ENCODE peak calls at places on chromosome 10, in six cellular contexts. K, V, F, G, P and U are unnamed samples.

GRCh38 chr10:42113158-42113450 is 525.3 kb downstream of the ZNF33B start:
- DNase-seq in K (no peak), V (no peak), F (no peak), G (no peak), P (no peak), U (no peak)

GRCh38 chr10:133100706-133101463 is 13.2 kb downstream of the ADGRA1 start:
- DNase-seq in K (no peak), V (no peak), F (peak; percentile 94), G (peak; percentile 94), P (no peak), U (peak; percentile 89)

GRCh38 chr10:13585943-13586342 is 822 bp upstream of the PRPF18 start:
- DNase-seq in K (no peak), V (no peak), F (no peak), G (no peak), P (no peak), U (no peak)

GRCh38 chr10:43208147-43209063 is 58.5 kb downstream of the RASGEF1A start:
- DNase-seq in K (no peak), V (no peak), F (peak; percentile 41), G (no peak), P (no peak), U (no peak)

GRCh38 chr10:30080161-30080560 is 20.8 kb upstream of the JCAD start:
- DNase-seq in K (peak; percentile 61), V (peak; percentile 28), F (no peak), G (no peak), P (no peak), U (no peak)

GRCh38 chr10:19499291-19499765 is 316.9 kb upstream of the PLXDC2 start:
- DNase-seq in K (no peak), V (no peak), F (no peak), G (no peak), P (no peak), U (no peak)

GRCh38 chr10:30818010-30818660 is 188.6 kb upstream of the LYZL2 start:
- DNase-seq in K (peak; percentile 58), V (peak; percentile 31), F (no peak), G (no peak), P (peak; percentile 46), U (no peak)

GRCh38 chr10:99435986-99436633 is 5.7 kb upstream of the GOT1 start:
- DNase-seq in K (peak; percentile 59), V (peak; percentile 81), F (no peak), G (peak; percentile 42), P (peak; percentile 21), U (peak; percentile 20)

GRCh38 chr10:93917814-93918213 is 24.0 kb downstream of the SLC35G1 start:
- DNase-seq in K (no peak), V (no peak), F (no peak), G (no peak), P (no peak), U (no peak)

GRCh38 chr10:61847087-61847486 is 54.4 kb upstream of the ARID5B start:
- DNase-seq in K (no peak), V (no peak), F (no peak), G (no peak), P (no peak), U (no peak)

GRCh38 chr10:7513455-7513854 is 102.6 kb upstream of the SFMBT2 start:
- DNase-seq in K (no peak), V (no peak), F (no peak), G (no peak), P (no peak), U (no peak)

GRCh38 chr10:69316313-69317059 is 38.2 kb downstream of the HK1 start:
- DNase-seq in K (peak; percentile 46), V (peak; percentile 73), F (no peak), G (peak; percentile 70), P (no peak), U (no peak)

GRCh38 chr10:124697837-124698559 is 46.2 kb downstream of the FAM53B start:
- DNase-seq in K (peak; percentile 51), V (no peak), F (no peak), G (peak; percentile 86), P (peak; percentile 79), U (no peak)

GRCh38 chr10:110462308-110463095 is 35.2 kb upstream of the DUSP5 start:
- DNase-seq in K (no peak), V (no peak), F (no peak), G (no peak), P (no peak), U (no peak)

GRCh38 chr10:46264737-46265368 is 21.9 kb upstream of the ANTXRL start:
- DNase-seq in K (no peak), V (no peak), F (no peak), G (no peak), P (no peak), U (no peak)

GRCh38 chr10:18140149-18140956 is at the start of gene CACNB2:
- DNase-seq in K (peak; percentile 51), V (peak; percentile 34), F (peak; percentile 77), G (peak; percentile 77), P (no peak), U (peak; percentile 52)

GRCh38 chr10:107914450-107915276 is 750.2 kb upstream of the SORCS1 start:
- DNase-seq in K (no peak), V (peak; percentile 0), F (peak; percentile 67), G (peak; percentile 66), P (no peak), U (peak; percentile 48)

GRCh38 chr10:43264987-43265798 is 1.7 kb downstream of the RASGEF1A start:
- DNase-seq in K (no peak), V (no peak), F (no peak), G (no peak), P (no peak), U (no peak)

GRCh38 chr10:88395677-88396076 is 187.4 kb downstream of the RNLS start:
- DNase-seq in K (peak; percentile 17), V (peak; percentile 34), F (no peak), G (peak; percentile 39), P (no peak), U (no peak)

GRCh38 chr10:42969147-42969546 is 107.7 kb upstream of the RET start:
- DNase-seq in K (no peak), V (no peak), F (peak; percentile 31), G (no peak), P (no peak), U (no peak)

GRCh38 chr10:9792181-9792580 is 1225.5 kb upstream of the CELF2 start:
- DNase-seq in K (peak; percentile 37), V (no peak), F (no peak), G (peak; percentile 62), P (no peak), U (no peak)

GRCh38 chr10:9800011-9800410 is 1217.7 kb upstream of the CELF2 start:
- DNase-seq in K (no peak), V (no peak), F (no peak), G (no peak), P (no peak), U (no peak)

DNA sequence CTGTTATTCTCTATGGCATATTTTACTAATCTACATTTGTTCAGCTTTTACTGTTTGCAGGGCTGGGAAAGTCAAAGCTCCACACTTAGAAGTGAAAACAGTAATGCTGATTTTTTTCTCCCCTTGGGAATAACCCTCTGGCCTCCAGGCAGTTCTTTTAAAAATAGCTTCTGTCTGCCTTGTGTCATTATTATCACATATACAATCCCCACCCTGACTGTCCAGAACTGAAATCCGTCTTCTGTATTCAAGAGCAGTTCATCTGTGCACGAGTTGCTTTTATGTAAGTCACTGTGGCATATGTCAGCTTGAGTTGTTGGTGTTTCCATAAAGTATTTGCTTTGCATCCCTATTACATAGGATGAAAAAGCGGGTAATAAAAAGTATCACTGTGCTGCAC is 1221.1 kb upstream of the CELF2 start:
- DNase-seq in K (no peak), V (peak; percentile 5), F (no peak), G (no peak), P (no peak), U (no peak)
- H3K23ac ChIP-seq in K (no peak overlapping the region), V (no peak overlapping the region), F (no peak overlapping the region), G (no peak overlapping the region), P (no peak overlapping the region), U (no peak overlapping the region)

GRCh38 chr10:670038-670437 is 19.4 kb downstream of the DIP2C start:
- DNase-seq in K (no peak), V (no peak), F (peak; percentile 35), G (no peak), P (no peak), U (no peak)
- H3K23ac ChIP-seq in K (peak overlapping the region; percentile 7), V (no peak overlapping the region), F (no peak overlapping the region), G (no peak overlapping the region), P (peak overlapping the region; percentile 31), U (peak overlapping the region; percentile 69)

DNA sequence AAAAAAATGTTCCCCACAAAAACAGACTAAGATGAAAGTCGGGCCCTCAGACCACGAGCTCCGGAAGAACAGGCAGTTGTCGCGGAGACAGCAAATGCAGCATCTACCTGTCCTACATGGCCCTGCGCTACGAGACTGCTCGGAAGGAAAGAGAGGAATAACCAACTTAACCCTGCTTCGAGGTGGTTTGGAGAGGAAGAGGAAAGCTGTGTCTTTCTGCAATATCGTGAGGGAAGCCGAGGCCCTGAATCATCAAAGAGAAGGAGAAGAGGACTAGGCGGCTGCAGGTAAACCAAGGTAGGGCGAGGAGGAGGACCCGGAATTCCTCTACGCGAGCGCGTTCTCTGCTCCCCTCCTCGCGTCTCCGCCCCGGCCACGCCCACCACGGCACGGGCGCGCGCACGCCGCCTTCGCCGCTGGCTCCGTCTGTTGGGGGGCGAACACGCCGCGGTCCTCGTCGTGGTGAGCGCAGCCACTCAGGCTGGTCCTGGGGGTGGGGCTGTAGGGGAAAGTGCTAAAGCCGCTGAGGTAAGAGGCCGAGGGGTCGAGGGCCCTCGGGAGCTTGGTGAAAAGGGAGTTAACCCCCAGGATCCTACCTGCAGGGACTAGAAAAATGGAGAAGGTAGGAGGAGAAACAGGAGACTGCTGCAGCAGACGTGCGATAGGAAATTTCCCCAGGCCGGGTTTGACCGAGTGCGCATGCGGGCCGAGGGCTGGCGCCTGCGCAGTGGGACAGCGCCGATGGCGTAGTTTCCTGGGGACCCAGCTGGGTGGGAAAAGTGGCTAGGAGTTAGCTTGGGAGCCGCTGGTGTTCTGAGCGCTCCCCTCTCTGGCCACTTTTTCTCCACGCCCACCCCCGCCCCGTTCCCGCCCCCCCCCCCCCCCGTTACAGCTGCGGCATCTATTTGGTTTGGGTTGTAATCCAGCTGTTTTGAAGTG is at the start of the genes ANAPC16 and ASCC1:
- DNase-seq in K (peak; percentile 89), V (peak; percentile 95), F (peak; percentile 98), G (peak; percentile 96), P (peak; percentile 92), U (peak; percentile 93)
- H3K23ac ChIP-seq in K (peak within 1 kb of the TSS; percentile 98), V (no peak within 1 kb of the TSS), F (no peak within 1 kb of the TSS), G (no peak within 1 kb of the TSS), P (no peak within 1 kb of the TSS), U (peak within 1 kb of the TSS; percentile 81)

GRCh38 chr10:3406556-3406955 is 234.0 kb upstream of the PITRM1 start:
- DNase-seq in K (no peak), V (no peak), F (no peak), G (no peak), P (no peak), U (no peak)

GRCh38 chr10:3402334-3402733 is 229.8 kb upstream of the PITRM1 start:
- DNase-seq in K (no peak), V (no peak), F (no peak), G (no peak), P (no peak), U (no peak)

GRCh38 chr10:3407208-3407607 is 234.6 kb upstream of the PITRM1 start:
- DNase-seq in K (peak; percentile 71), V (no peak), F (no peak), G (no peak), P (no peak), U (no peak)

GRCh38 chr10:3401491-3401938 is 228.9 kb upstream of the PITRM1 start:
- DNase-seq in K (peak; percentile 75), V (peak; percentile 72), F (no peak), G (no peak), P (no peak), U (no peak)

DNA sequence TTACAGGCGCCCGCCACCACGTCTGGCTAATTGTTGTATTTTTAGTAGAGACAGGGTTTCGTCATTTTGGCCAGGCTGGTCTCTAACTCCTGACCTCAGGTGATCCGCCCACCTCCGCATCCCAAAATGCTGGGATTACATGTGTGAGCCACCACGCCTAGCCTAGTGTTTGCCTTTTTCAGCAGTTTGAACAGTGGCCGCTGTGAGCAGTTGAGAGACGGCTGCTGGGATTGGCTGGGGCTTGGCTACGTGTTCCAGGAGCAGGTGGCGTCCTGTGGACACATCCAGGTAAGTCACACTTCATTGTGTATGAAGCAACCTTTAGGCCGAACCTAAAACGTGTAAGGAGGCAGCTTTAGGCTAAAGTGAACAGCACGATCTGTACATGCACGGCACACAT is 231.8 kb upstream of the PITRM1 start:
- DNase-seq in K (no peak), V (no peak), F (no peak), G (no peak), P (peak; percentile 69), U (no peak)
- H3K23ac ChIP-seq in K (no peak overlapping the region), V (no peak overlapping the region), F (no peak overlapping the region), G (no peak overlapping the region), P (no peak overlapping the region), U (no peak overlapping the region)